ENCODE peak calls at places on chromosomes 2 and 18, in seven cellular contexts. G is body of pancreas, V is astrocyte of the spinal cord, W is fibroblast of lung, M is GM23338, A is foreskin keratinocyte, E is adrenal gland. Y is an unnamed sample.

GRCh38 chr2:25339791-25340339 is 1.9 kb downstream of the DNMT3A start:
- DNase-seq in G (peak), V (no peak), W (no peak), M (peak), A (no peak), E (peak), Y (no peak)

GRCh38 chr2:84958135-84959044 is 12.6 kb upstream of the KCMF1 start:
- DNase-seq in G (peak), V (peak), W (peak), M (peak), A (peak), E (peak), Y (peak)

GRCh38 chr2:101608411-101609317 is 88.8 kb upstream of the MAP4K4 start:
- DNase-seq in G (no peak), V (no peak), W (no peak), M (no peak), A (no peak), E (no peak), Y (no peak)

GRCh38 chr2:74031203-74031602 is 46.5 kb downstream of the TET3 start:
- DNase-seq in G (no peak), V (no peak), W (no peak), M (no peak), A (no peak), E (no peak), Y (no peak)

GRCh38 chr2:221513251-221513650 is 58.9 kb downstream of the EPHA4 start:
- DNase-seq in G (no peak), V (no peak), W (no peak), M (no peak), A (no peak), E (no peak), Y (no peak)

GRCh38 chr2:6506311-6507258 is 359.1 kb downstream of the CMPK2 start:
- DNase-seq in G (no peak), V (peak), W (peak), M (no peak), A (peak), E (no peak), Y (peak)

GRCh38 chr2:128438586-128438985 is 119.9 kb upstream of the HS6ST1 start:
- DNase-seq in G (peak), V (no peak), W (no peak), M (no peak), A (no peak), E (no peak), Y (no peak)

GRCh38 chr2:70418514-70418913 is 116.6 kb upstream of the FAM136A start:
- DNase-seq in G (no peak), V (no peak), W (no peak), M (peak), A (no peak), E (no peak), Y (no peak)

GRCh38 chr2:196293751-196294486 is 122.5 kb upstream of the STK17B start:
- DNase-seq in G (no peak), V (peak), W (peak), M (no peak), A (peak), E (peak), Y (no peak)

GRCh38 chr2:120729410-120730052 is 6.1 kb upstream of the GLI2 start:
- DNase-seq in G (no peak), V (peak), W (peak), M (no peak), A (peak), E (no peak), Y (no peak)

GRCh38 chr2:172234716-172235661 is 132.3 kb upstream of the DLX2 start:
- DNase-seq in G (peak), V (no peak), W (no peak), M (peak), A (no peak), E (no peak), Y (no peak)

GRCh38 chr2:213688129-213688528 is 403.9 kb downstream of the SPAG16 start:
- DNase-seq in G (no peak), V (no peak), W (no peak), M (peak), A (no peak), E (no peak), Y (no peak)

GRCh38 chr2:70247364-70248144 is 874 bp downstream of the TIA1 start:
- DNase-seq in G (no peak), V (peak), W (peak), M (no peak), A (no peak), E (no peak), Y (no peak)

GRCh38 chr18:61851279-61851678 is 41.5 kb downstream of the RNF152 start:
- DNase-seq in G (no peak), V (no peak), W (no peak), M (no peak), A (no peak), E (no peak), Y (no peak)

GRCh38 chr2:174612960-174613359 is 15.4 kb upstream of the WIPF1 start:
- DNase-seq in G (no peak), V (no peak), W (no peak), M (no peak), A (no peak), E (no peak), Y (no peak)

GRCh38 chr18:76398899-76399612 is 96.0 kb downstream of the ZNF516 start:
- DNase-seq in G (peak), V (peak), W (peak), M (peak), A (peak), E (peak), Y (peak)

GRCh38 chr2:128305555-128306080 is 13.1 kb downstream of the HS6ST1 start:
- DNase-seq in G (peak), V (no peak), W (peak), M (no peak), A (peak), E (no peak), Y (no peak)

GRCh38 chr2:105952131-105952530 is 207.4 kb downstream of the NCK2 start:
- DNase-seq in G (no peak), V (no peak), W (no peak), M (peak), A (no peak), E (no peak), Y (no peak)

GRCh38 chr2:218717262-218717661 is 6.6 kb downstream of the TTLL4 start:
- DNase-seq in G (no peak), V (peak), W (peak), M (no peak), A (peak), E (peak), Y (no peak)

GRCh38 chr18:47215554-47216138 is 35.8 kb downstream of the SKOR2 start:
- DNase-seq in G (no peak), V (peak), W (peak), M (peak), A (peak), E (peak), Y (peak)

GRCh38 chr2:9138507-9139085 is 68.0 kb upstream of the ASAP2 start:
- DNase-seq in G (no peak), V (no peak), W (peak), M (peak), A (no peak), E (no peak), Y (no peak)

GRCh38 chr18:27604583-27604982 is 419.5 kb upstream of the CHST9 start:
- DNase-seq in G (no peak), V (peak), W (peak), M (peak), A (no peak), E (no peak), Y (no peak)

GRCh38 chr2:217357886-217358620 is 498.2 kb upstream of the TNP1 start:
- DNase-seq in G (no peak), V (no peak), W (no peak), M (peak), A (no peak), E (no peak), Y (no peak)

GRCh38 chr2:219175928-219176817 is 552 bp downstream of the CNPPD1 start:
- DNase-seq in G (peak), V (peak), W (peak), M (no peak), A (peak), E (peak), Y (no peak)

GRCh38 chr2:200625958-200626363 is 40.1 kb downstream of the AOX1 start:
- DNase-seq in G (no peak), V (no peak), W (peak), M (no peak), A (no peak), E (no peak), Y (no peak)

GRCh38 chr2:33441235-33441810 is 35.1 kb upstream of the RASGRP3 start:
- DNase-seq in G (peak), V (peak), W (peak), M (peak), A (peak), E (peak), Y (no peak)
- TF ChIP-seq CTCF in G (peak), V (peak), W (peak), M (peak), A (peak), E (peak), Y (peak)

GRCh38 chr2:28796620-28797019 is 14.0 kb upstream of the SPDYA start:
- DNase-seq in G (no peak), V (no peak), W (no peak), M (no peak), A (no peak), E (no peak), Y (no peak)
- TF ChIP-seq CTCF in G (no peak), V (no peak), W (no peak), M (no peak), A (no peak), E (no peak), Y (no peak)

DNA sequence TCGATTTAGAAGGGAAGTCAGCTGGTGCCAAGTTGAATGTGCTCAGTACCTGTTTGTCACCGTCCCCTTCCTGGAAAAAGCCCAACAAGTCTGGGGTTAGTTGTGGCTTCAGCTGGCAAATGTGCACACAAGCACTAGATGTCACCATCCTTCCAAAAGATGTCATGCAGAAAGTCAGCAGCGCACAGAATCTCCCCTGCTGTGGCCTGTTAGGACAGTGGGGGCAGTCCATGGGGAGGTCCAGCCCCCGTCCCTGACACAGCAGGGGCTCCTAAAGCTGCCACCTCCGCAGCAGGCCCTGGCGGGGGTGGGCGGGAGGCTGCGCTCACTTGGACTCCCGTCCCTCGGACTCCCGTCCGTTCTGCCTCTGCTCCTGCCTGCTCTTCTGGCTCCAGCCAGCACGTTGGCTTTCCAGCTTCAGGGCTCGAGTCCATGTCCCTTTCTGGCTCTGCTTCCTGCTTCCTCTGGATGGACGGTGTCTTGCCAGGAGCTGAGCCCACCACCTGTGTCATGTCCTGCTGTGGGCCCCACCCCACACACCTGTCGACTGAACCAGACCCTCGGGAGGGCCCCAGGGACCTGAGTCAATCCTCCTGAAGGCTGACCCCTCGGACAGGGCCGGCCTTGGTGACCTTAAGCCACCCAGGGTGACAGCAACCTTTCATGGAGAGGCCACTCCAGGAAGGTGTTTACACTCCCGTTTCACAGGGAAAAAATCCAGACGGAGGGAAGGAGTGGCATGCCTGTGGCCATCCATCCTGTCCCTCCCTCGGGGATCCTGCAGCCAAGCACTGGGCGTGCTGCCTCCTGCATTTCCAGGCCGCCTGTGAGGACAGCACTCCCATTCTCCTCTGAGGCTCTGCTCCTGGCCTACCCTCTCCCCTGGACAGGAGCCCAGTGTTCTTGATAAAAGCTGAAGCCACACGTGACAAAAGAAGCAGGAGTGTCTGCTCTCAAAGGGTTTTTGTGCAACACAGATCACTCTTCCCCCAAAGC is 8.5 kb downstream of the RAB17 start:
- DNase-seq in G (peak), V (peak), W (peak), M (no peak), A (no peak), E (peak), Y (no peak)
- TF ChIP-seq CTCF in G (no peak), V (peak), W (peak), M (peak), A (peak), E (peak), Y (peak)

GRCh38 chr2:27251786-27252185 is 11.1 kb downstream of the SLC30A3 start:
- DNase-seq in G (no peak), V (no peak), W (no peak), M (no peak), A (no peak), E (no peak), Y (no peak)

GRCh38 chr2:27247893-27248292 is 15.0 kb downstream of the SLC30A3 start:
- DNase-seq in G (no peak), V (no peak), W (no peak), M (no peak), A (no peak), E (no peak), Y (no peak)

GRCh38 chr2:27250652-27251379 is 12.0 kb downstream of the SLC30A3 start:
- DNase-seq in G (no peak), V (no peak), W (no peak), M (no peak), A (no peak), E (no peak), Y (no peak)

GRCh38 chr2:27249077-27249890 is 13.6 kb downstream of the SLC30A3 start:
- DNase-seq in G (no peak), V (peak), W (peak), M (no peak), A (no peak), E (no peak), Y (no peak)

DNA sequence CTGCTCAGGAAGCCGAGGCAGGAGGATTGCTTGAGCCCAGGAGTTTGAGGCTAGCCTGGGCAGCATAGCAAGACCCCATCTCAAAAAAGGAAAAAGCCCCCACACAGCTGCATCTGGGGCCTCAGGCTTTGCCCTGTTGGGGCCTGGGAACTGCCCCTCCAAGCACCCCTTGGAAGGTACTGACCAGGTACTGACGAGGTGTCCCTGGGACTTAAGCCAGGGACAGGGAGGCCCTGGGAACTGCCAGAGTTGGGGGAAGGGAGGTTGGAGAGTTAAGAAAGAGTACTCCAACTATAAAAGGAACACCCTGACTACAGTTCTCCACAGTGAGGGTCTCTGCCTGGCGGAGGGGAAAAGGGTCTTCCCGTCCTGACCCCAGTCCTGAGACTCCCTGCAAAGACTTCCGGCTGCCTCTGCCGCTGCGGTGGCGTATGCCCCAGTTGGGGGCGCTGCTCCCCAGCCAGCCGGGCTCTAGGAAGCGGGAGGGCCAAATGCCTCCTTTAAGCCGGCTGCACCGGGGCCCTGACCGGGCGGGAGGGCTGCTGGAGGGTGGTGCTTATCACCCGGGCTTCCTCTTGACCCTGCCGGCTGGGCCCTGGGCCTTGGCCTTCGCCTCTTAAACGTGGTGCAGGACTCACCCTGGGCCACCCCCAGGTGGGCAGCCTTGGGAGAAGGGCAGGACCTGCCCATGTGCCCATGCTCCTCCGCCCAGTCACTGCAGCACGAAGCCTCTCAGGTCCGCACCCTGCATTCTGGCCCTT is 12.8 kb downstream of the SLC30A3 start:
- DNase-seq in G (peak), V (peak), W (peak), M (peak), A (no peak), E (peak), Y (no peak)
- TF ChIP-seq CTCF in G (peak), V (peak), W (peak), M (peak), A (peak), E (peak), Y (peak)

Y was measured in epithelial cell of proximal tubule.